ENCODE peak calls at places on chromosomes 5 and 9, in five cellular contexts. H is uterus, P is astrocyte of the spinal cord, J is heart right ventricle, X is IMR-90. B is an unnamed sample.

GRCh38 chr5:57750891-57751290 is 268.3 kb upstream of the ACTBL2 start:
- DNase-seq in H (no peak), P (no peak), J (no peak), X (no peak), B (no peak)

GRCh38 chr5:58184910-58185309 is 275.0 kb downstream of the PLK2 start:
- DNase-seq in H (no peak), P (peak), J (no peak), X (peak), B (no peak)

GRCh38 chr9:109816490-109816889 is 36.5 kb downstream of the PALM2AKAP2 start:
- DNase-seq in H (no peak), P (peak), J (peak), X (peak), B (peak)

GRCh38 chr9:115808695-115809094 is 344.9 kb upstream of the PAPPA start:
- DNase-seq in H (no peak), P (peak), J (no peak), X (peak), B (no peak)

GRCh38 chr5:181223041-181223728 is at the start of gene TRIM41:
- DNase-seq in H (peak), P (peak), J (peak), X (peak), B (peak)

GRCh38 chr5:17944046-17944445 is 309.8 kb downstream of the TAF11L14 start:
- DNase-seq in H (no peak), P (no peak), J (no peak), X (no peak), B (no peak)

GRCh38 chr5:93589812-93590215 is 6.8 kb downstream of the NR2F1 start:
- DNase-seq in H (no peak), P (peak), J (no peak), X (no peak), B (no peak)

GRCh38 chr5:181243521-181244307 is at the start of gene RACK1:
- DNase-seq in H (peak), P (peak), J (peak), X (peak), B (peak)

GRCh38 chr5:956941-957729 is 51.5 kb upstream of the NKD2 start:
- DNase-seq in H (no peak), P (peak), J (peak), X (peak), B (no peak)

GRCh38 chr5:151906246-151906645 is 18.4 kb downstream of the GLRA1 start:
- DNase-seq in H (no peak), P (no peak), J (no peak), X (peak), B (no peak)

GRCh38 chr5:68382640-68383039 is 167.1 kb downstream of the PIK3R1 start:
- DNase-seq in H (no peak), P (no peak), J (no peak), X (peak), B (peak)

GRCh38 chr5:7991125-7991821 is 122.3 kb downstream of the MTRR start:
- DNase-seq in H (no peak), P (no peak), J (no peak), X (no peak), B (no peak)

GRCh38 chr9:19241728-19242127 is 11.2 kb downstream of the DENND4C start:
- DNase-seq in H (no peak), P (no peak), J (no peak), X (no peak), B (no peak)

GRCh38 chr9:311837-312236 is 97.2 kb downstream of the DOCK8 start:
- DNase-seq in H (no peak), P (no peak), J (no peak), X (no peak), B (no peak)

GRCh38 chr5:93088997-93089396 is 492.0 kb downstream of the NR2F1-AS1 start:
- DNase-seq in H (no peak), P (no peak), J (peak), X (no peak), B (no peak)

GRCh38 chr9:124133752-124134151 is 122.2 kb downstream of the LHX2 start:
- DNase-seq in H (no peak), P (peak), J (peak), X (peak), B (peak)

GRCh38 chr9:18544456-18544855 is 70.5 kb downstream of the ADAMTSL1 start:
- DNase-seq in H (no peak), P (no peak), J (no peak), X (no peak), B (no peak)

GRCh38 chr9:131702911-131703310 is 37.0 kb downstream of the RAPGEF1 start:
- DNase-seq in H (no peak), P (no peak), J (no peak), X (no peak), B (no peak)

GRCh38 chr5:26807231-26808199 is 230.9 kb downstream of the CDH9 start:
- DNase-seq in H (no peak), P (no peak), J (no peak), X (no peak), B (no peak)

GRCh38 chr9:94999832-95000231 is 273.3 kb downstream of the AOPEP start:
- DNase-seq in H (no peak), P (no peak), J (no peak), X (no peak), B (no peak)
- H3K4me3 ChIP-seq in H (no peak), P (no peak), J (no peak), X (no peak), B (no peak)

DNA sequence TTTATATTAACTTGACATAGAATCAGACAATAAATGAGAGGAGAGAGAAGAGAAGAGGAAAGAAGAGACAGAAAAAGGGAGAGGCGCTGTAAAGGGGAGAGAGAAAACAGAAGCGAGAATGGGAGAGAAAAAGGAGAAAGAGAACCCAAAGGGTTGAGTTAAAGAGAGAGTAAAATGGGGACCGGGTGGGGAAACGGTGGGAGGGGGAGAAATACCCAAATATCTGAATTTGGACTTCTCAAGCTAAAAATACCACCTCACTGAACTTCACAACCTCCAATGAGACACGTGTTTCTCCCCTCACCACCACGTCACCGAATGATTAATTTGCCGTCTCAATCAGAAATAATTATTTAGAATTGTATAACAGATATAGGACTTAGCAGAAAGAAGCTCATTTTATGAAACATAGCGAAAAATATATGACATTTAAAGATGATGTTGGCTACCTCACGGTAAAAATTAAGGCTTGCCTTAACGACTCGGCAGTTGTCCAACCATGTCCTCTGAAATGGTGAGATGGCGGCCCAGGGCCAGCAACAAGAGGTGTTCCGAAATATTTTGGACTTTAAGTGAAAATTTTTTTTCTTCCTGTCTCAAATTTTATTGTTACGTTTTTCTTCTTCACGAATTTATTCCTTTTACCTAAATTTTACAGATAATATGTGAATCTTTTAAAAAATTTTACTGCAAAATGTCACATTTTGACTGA is 204.0 kb downstream of the MEF2C start:
- DNase-seq in H (no peak), P (peak), J (no peak), X (no peak), B (no peak)
- H3K4me3 ChIP-seq in H (no peak), P (peak), J (no peak), X (no peak), B (no peak)

GRCh38 chr9:130466537-130467217 is 21.9 kb downstream of the ASS1 start:
- DNase-seq in H (no peak), P (no peak), J (no peak), X (no peak), B (no peak)
- H3K4me3 ChIP-seq in H (no peak), P (no peak), J (no peak), X (no peak), B (no peak)

DNA sequence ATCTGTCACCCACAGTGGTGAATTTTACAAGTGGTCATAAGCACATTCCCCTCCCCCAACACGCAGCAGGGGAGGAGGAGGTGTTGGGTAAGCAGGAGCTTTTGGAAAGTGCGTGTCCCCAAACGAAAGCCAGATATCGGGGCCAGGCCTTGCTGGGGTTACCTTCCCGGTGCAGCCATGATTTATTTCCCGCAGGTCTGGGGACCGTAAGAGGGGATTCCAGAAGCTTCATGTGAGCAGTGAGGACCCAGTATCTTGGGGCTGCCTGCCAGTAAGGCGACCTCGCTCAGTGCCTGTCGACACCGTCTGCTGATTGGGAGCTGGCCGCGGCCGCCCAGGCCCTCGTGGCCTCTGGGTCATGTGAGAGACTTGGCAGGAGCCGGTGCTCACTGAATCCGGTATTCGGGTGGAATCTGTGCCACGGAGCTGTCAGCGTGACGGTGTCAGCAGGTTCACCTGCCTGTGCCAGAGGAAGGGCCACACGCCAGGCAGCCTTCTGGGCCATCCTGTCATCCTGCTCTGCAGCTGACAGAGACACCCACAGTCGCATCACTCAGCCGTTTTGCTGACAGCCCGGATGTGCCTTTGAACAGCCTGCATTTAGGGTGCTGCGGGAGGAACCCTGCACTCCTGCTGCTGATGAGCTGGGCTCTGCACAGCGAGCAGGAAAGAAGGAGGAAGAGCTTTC is 37.3 kb downstream of the SEC61B start:
- DNase-seq in H (peak), P (no peak), J (peak), X (no peak), B (peak)
- H3K4me3 ChIP-seq in H (peak), P (no peak), J (peak), X (no peak), B (peak)

GRCh38 chr9:32708480-32709150 is 73.1 kb upstream of the TAF1L start:
- DNase-seq in H (no peak), P (no peak), J (no peak), X (no peak), B (no peak)
- H3K4me3 ChIP-seq in H (no peak), P (no peak), J (no peak), X (no peak), B (no peak)

B was measured in ascending aorta.